ENCODE peak calls at places on chromosomes 7 and 10, in ten cellular contexts. One of them, this sample, is unnamed.

GRCh38 chr10:99532194-99532593 is 548 bp upstream of the NKX2-3 start:
- DNase-seq in sigmoid colon: no peak
- DNase-seq in activated T-helper 1 cell treated with anti-CD3 and anti-CD28 coated beads, Interleukin-2, amount 50 U/mL, for 16 hours: no peak
- DNase-seq in heart right ventricle: no peak
- DNase-seq in stromal cell of bone marrow: no peak
- DNase-seq in amniotic epithelial cell: no peak
- DNase-seq in GDM1: no peak
- DNase-seq in body of pancreas: no peak
- DNase-seq in stimulated activated CD4-positive, alpha-beta T cell treated with anti-CD3 and anti-CD28 coated beads, TNF-alpha, amount 100 ng/mL, for 48 hours: no peak
- DNase-seq in endothelial cell: no peak
- DNase-seq in this sample: no peak

GRCh38 chr7:47571355-47572100 is 10.4 kb downstream of the TNS3 start:
- DNase-seq in amniotic epithelial cell: peak; percentile 61
- DNase-seq in activated T-helper 1 cell treated with anti-CD3 and anti-CD28 coated beads, Interleukin-2, amount 50 U/mL, for 16 hours: no peak
- DNase-seq in body of pancreas: peak; percentile 89
- DNase-seq in heart right ventricle: peak; percentile 76
- DNase-seq in GDM1: peak; percentile 66
- DNase-seq in stromal cell of bone marrow: peak; percentile 52
- DNase-seq in endothelial cell: no peak
- DNase-seq in stimulated activated CD4-positive, alpha-beta T cell treated with anti-CD3 and anti-CD28 coated beads, TNF-alpha, amount 100 ng/mL, for 48 hours: no peak
- DNase-seq in sigmoid colon: peak; percentile 84
- DNase-seq in this sample: peak; percentile 72

GRCh38 chr10:114511875-114512274 is 107.6 kb upstream of the AFAP1L2 start:
- DNase-seq in activated T-helper 1 cell treated with anti-CD3 and anti-CD28 coated beads, Interleukin-2, amount 50 U/mL, for 16 hours: no peak
- DNase-seq in amniotic epithelial cell: no peak
- DNase-seq in stromal cell of bone marrow: no peak
- DNase-seq in body of pancreas: no peak
- DNase-seq in GDM1: no peak
- DNase-seq in stimulated activated CD4-positive, alpha-beta T cell treated with anti-CD3 and anti-CD28 coated beads, TNF-alpha, amount 100 ng/mL, for 48 hours: no peak
- DNase-seq in sigmoid colon: no peak
- DNase-seq in endothelial cell: no peak
- DNase-seq in heart right ventricle: no peak
- DNase-seq in this sample: no peak

GRCh38 chr7:74454948-74455804 is 1.5 kb downstream of the GTF2IRD1 start:
- DNase-seq in amniotic epithelial cell: no peak
- DNase-seq in stimulated activated CD4-positive, alpha-beta T cell treated with anti-CD3 and anti-CD28 coated beads, TNF-alpha, amount 100 ng/mL, for 48 hours: no peak
- DNase-seq in sigmoid colon: no peak
- DNase-seq in body of pancreas: peak; percentile 93
- DNase-seq in stromal cell of bone marrow: no peak
- DNase-seq in endothelial cell: no peak
- DNase-seq in activated T-helper 1 cell treated with anti-CD3 and anti-CD28 coated beads, Interleukin-2, amount 50 U/mL, for 16 hours: no peak
- DNase-seq in GDM1: no peak
- DNase-seq in heart right ventricle: peak; percentile 29
- DNase-seq in this sample: peak; percentile 88

GRCh38 chr10:49164587-49165188 is 23.5 kb downstream of the TMEM273 start:
- DNase-seq in heart right ventricle: peak; percentile 34
- DNase-seq in amniotic epithelial cell: peak; percentile 24
- DNase-seq in GDM1: peak; percentile 33
- DNase-seq in stimulated activated CD4-positive, alpha-beta T cell treated with anti-CD3 and anti-CD28 coated beads, TNF-alpha, amount 100 ng/mL, for 48 hours: peak; percentile 9
- DNase-seq in sigmoid colon: no peak
- DNase-seq in endothelial cell: peak; percentile 69
- DNase-seq in stromal cell of bone marrow: no peak
- DNase-seq in body of pancreas: peak; percentile 42
- DNase-seq in activated T-helper 1 cell treated with anti-CD3 and anti-CD28 coated beads, Interleukin-2, amount 50 U/mL, for 16 hours: no peak
- DNase-seq in this sample: peak; percentile 33

GRCh38 chr10:49281461-49281860 is 17.5 kb upstream of the C10orf71 start:
- DNase-seq in GDM1: no peak
- DNase-seq in heart right ventricle: no peak
- DNase-seq in stromal cell of bone marrow: no peak
- DNase-seq in endothelial cell: peak; percentile 53
- DNase-seq in amniotic epithelial cell: no peak
- DNase-seq in body of pancreas: no peak
- DNase-seq in activated T-helper 1 cell treated with anti-CD3 and anti-CD28 coated beads, Interleukin-2, amount 50 U/mL, for 16 hours: no peak
- DNase-seq in sigmoid colon: peak; percentile 30
- DNase-seq in stimulated activated CD4-positive, alpha-beta T cell treated with anti-CD3 and anti-CD28 coated beads, TNF-alpha, amount 100 ng/mL, for 48 hours: no peak
- DNase-seq in this sample: no peak

GRCh38 chr10:1563028-1563427 is 174.3 kb downstream of the ADARB2 start:
- DNase-seq in stromal cell of bone marrow: no peak
- DNase-seq in body of pancreas: no peak
- DNase-seq in amniotic epithelial cell: no peak
- DNase-seq in heart right ventricle: no peak
- DNase-seq in endothelial cell: no peak
- DNase-seq in activated T-helper 1 cell treated with anti-CD3 and anti-CD28 coated beads, Interleukin-2, amount 50 U/mL, for 16 hours: no peak
- DNase-seq in GDM1: no peak
- DNase-seq in sigmoid colon: peak; percentile 35
- DNase-seq in stimulated activated CD4-positive, alpha-beta T cell treated with anti-CD3 and anti-CD28 coated beads, TNF-alpha, amount 100 ng/mL, for 48 hours: no peak
- DNase-seq in this sample: no peak

GRCh38 chr7:42055171-42055570 is 181.8 kb downstream of the GLI3 start:
- DNase-seq in body of pancreas: no peak
- DNase-seq in amniotic epithelial cell: peak; percentile 83
- DNase-seq in heart right ventricle: no peak
- DNase-seq in stimulated activated CD4-positive, alpha-beta T cell treated with anti-CD3 and anti-CD28 coated beads, TNF-alpha, amount 100 ng/mL, for 48 hours: no peak
- DNase-seq in GDM1: no peak
- DNase-seq in endothelial cell: no peak
- DNase-seq in sigmoid colon: no peak
- DNase-seq in activated T-helper 1 cell treated with anti-CD3 and anti-CD28 coated beads, Interleukin-2, amount 50 U/mL, for 16 hours: no peak
- DNase-seq in stromal cell of bone marrow: no peak
- DNase-seq in this sample: no peak

GRCh38 chr10:21810582-21811244 is 192.8 kb downstream of the DNAJC1 start:
- DNase-seq in activated T-helper 1 cell treated with anti-CD3 and anti-CD28 coated beads, Interleukin-2, amount 50 U/mL, for 16 hours: no peak
- DNase-seq in heart right ventricle: no peak
- DNase-seq in body of pancreas: no peak
- DNase-seq in stromal cell of bone marrow: no peak
- DNase-seq in stimulated activated CD4-positive, alpha-beta T cell treated with anti-CD3 and anti-CD28 coated beads, TNF-alpha, amount 100 ng/mL, for 48 hours: no peak
- DNase-seq in GDM1: no peak
- DNase-seq in sigmoid colon: no peak
- DNase-seq in amniotic epithelial cell: peak; percentile 43
- DNase-seq in endothelial cell: no peak
- DNase-seq in this sample: no peak

GRCh38 chr10:88870101-88870500 is 9.9 kb upstream of the STAMBPL1 start:
- DNase-seq in sigmoid colon: no peak
- DNase-seq in activated T-helper 1 cell treated with anti-CD3 and anti-CD28 coated beads, Interleukin-2, amount 50 U/mL, for 16 hours: no peak
- DNase-seq in stimulated activated CD4-positive, alpha-beta T cell treated with anti-CD3 and anti-CD28 coated beads, TNF-alpha, amount 100 ng/mL, for 48 hours: no peak
- DNase-seq in GDM1: no peak
- DNase-seq in endothelial cell: no peak
- DNase-seq in heart right ventricle: no peak
- DNase-seq in stromal cell of bone marrow: no peak
- DNase-seq in amniotic epithelial cell: no peak
- DNase-seq in body of pancreas: no peak
- DNase-seq in this sample: no peak

This sample was measured in small intestine.